ENCODE peak calls at places on chromosomes 4 and X, in ten cellular contexts. One of them, this sample, is unnamed.

GRCh38 chrX:56219702-56220101 is 12.5 kb upstream of the KLF8 start:
- DNase-seq in erythroblast: peak; percentile 0
- DNase-seq in NCI-H510A treated with DMSO at 0.1 percent for 48 hours: no peak
- DNase-seq in GM12865: peak; percentile 1
- DNase-seq in activated CD4-positive, alpha-beta T cell treated with anti-CD3 and anti-CD28 coated beads, Interleukin-2, amount 50 U/mL, for 1 hour: no peak
- DNase-seq in natural killer cell: no peak
- DNase-seq in lung microvascular endothelial cell: peak; percentile 14
- DNase-seq in naive thymus-derived CD8-positive, alpha-beta T cell: no peak
- DNase-seq in H54: no peak
- DNase-seq in HFF-Myc: no peak
- DNase-seq in this sample: no peak

GRCh38 chrX:110987292-110987691 is 108.7 kb upstream of the PAK3 start:
- DNase-seq in natural killer cell: no peak
- DNase-seq in naive thymus-derived CD8-positive, alpha-beta T cell: no peak
- DNase-seq in lung microvascular endothelial cell: no peak
- DNase-seq in activated CD4-positive, alpha-beta T cell treated with anti-CD3 and anti-CD28 coated beads, Interleukin-2, amount 50 U/mL, for 1 hour: no peak
- DNase-seq in GM12865: no peak
- DNase-seq in HFF-Myc: no peak
- DNase-seq in H54: no peak
- DNase-seq in erythroblast: no peak
- DNase-seq in NCI-H510A treated with DMSO at 0.1 percent for 48 hours: no peak
- DNase-seq in this sample: no peak

GRCh38 chr4:1172971-1173757 is 781 bp upstream of the SPON2 start:
- DNase-seq in erythroblast: no peak
- DNase-seq in NCI-H510A treated with DMSO at 0.1 percent for 48 hours: no peak
- DNase-seq in natural killer cell: no peak
- DNase-seq in H54: no peak
- DNase-seq in HFF-Myc: no peak
- DNase-seq in GM12865: no peak
- DNase-seq in activated CD4-positive, alpha-beta T cell treated with anti-CD3 and anti-CD28 coated beads, Interleukin-2, amount 50 U/mL, for 1 hour: no peak
- DNase-seq in lung microvascular endothelial cell: no peak
- DNase-seq in naive thymus-derived CD8-positive, alpha-beta T cell: no peak
- DNase-seq in this sample: no peak

GRCh38 chrX:153910446-153910845 is 6.0 kb downstream of the AVPR2 start:
- DNase-seq in lung microvascular endothelial cell: no peak
- DNase-seq in natural killer cell: no peak
- DNase-seq in NCI-H510A treated with DMSO at 0.1 percent for 48 hours: no peak
- DNase-seq in activated CD4-positive, alpha-beta T cell treated with anti-CD3 and anti-CD28 coated beads, Interleukin-2, amount 50 U/mL, for 1 hour: no peak
- DNase-seq in naive thymus-derived CD8-positive, alpha-beta T cell: no peak
- DNase-seq in erythroblast: no peak
- DNase-seq in H54: no peak
- DNase-seq in GM12865: no peak
- DNase-seq in HFF-Myc: no peak
- DNase-seq in this sample: no peak

GRCh38 chr4:206054-206453 is 81.8 kb downstream of the ZNF718 start:
- DNase-seq in NCI-H510A treated with DMSO at 0.1 percent for 48 hours: no peak
- DNase-seq in lung microvascular endothelial cell: no peak
- DNase-seq in natural killer cell: no peak
- DNase-seq in GM12865: no peak
- DNase-seq in erythroblast: no peak
- DNase-seq in HFF-Myc: no peak
- DNase-seq in activated CD4-positive, alpha-beta T cell treated with anti-CD3 and anti-CD28 coated beads, Interleukin-2, amount 50 U/mL, for 1 hour: no peak
- DNase-seq in naive thymus-derived CD8-positive, alpha-beta T cell: no peak
- DNase-seq in H54: no peak
- DNase-seq in this sample: no peak

GRCh38 chrX:10660171-10660570 is 39.8 kb upstream of the MID1 start:
- DNase-seq in GM12865: no peak
- DNase-seq in H54: no peak
- DNase-seq in HFF-Myc: no peak
- DNase-seq in natural killer cell: no peak
- DNase-seq in naive thymus-derived CD8-positive, alpha-beta T cell: no peak
- DNase-seq in activated CD4-positive, alpha-beta T cell treated with anti-CD3 and anti-CD28 coated beads, Interleukin-2, amount 50 U/mL, for 1 hour: no peak
- DNase-seq in lung microvascular endothelial cell: no peak
- DNase-seq in NCI-H510A treated with DMSO at 0.1 percent for 48 hours: no peak
- DNase-seq in erythroblast: no peak
- DNase-seq in this sample: no peak

GRCh38 chrX:129553619-129554288 is 13.7 kb downstream of the OCRL start:
- DNase-seq in activated CD4-positive, alpha-beta T cell treated with anti-CD3 and anti-CD28 coated beads, Interleukin-2, amount 50 U/mL, for 1 hour: no peak
- DNase-seq in NCI-H510A treated with DMSO at 0.1 percent for 48 hours: no peak
- DNase-seq in erythroblast: no peak
- DNase-seq in lung microvascular endothelial cell: no peak
- DNase-seq in HFF-Myc: no peak
- DNase-seq in H54: no peak
- DNase-seq in naive thymus-derived CD8-positive, alpha-beta T cell: no peak
- DNase-seq in GM12865: peak; percentile 50
- DNase-seq in natural killer cell: no peak
- DNase-seq in this sample: no peak

GRCh38 chrX:136291824-136292223 is 8.9 kb upstream of the ADGRG4 start:
- DNase-seq in activated CD4-positive, alpha-beta T cell treated with anti-CD3 and anti-CD28 coated beads, Interleukin-2, amount 50 U/mL, for 1 hour: no peak
- DNase-seq in NCI-H510A treated with DMSO at 0.1 percent for 48 hours: no peak
- DNase-seq in lung microvascular endothelial cell: peak; percentile 30
- DNase-seq in GM12865: no peak
- DNase-seq in natural killer cell: no peak
- DNase-seq in HFF-Myc: no peak
- DNase-seq in naive thymus-derived CD8-positive, alpha-beta T cell: no peak
- DNase-seq in erythroblast: no peak
- DNase-seq in H54: no peak
- DNase-seq in this sample: no peak

GRCh38 chrX:79081895-79082512 is 62.5 kb upstream of the GPR174 start:
- DNase-seq in NCI-H510A treated with DMSO at 0.1 percent for 48 hours: peak; percentile 6
- DNase-seq in HFF-Myc: no peak
- DNase-seq in H54: peak; percentile 1
- DNase-seq in natural killer cell: no peak
- DNase-seq in naive thymus-derived CD8-positive, alpha-beta T cell: peak; percentile 71
- DNase-seq in GM12865: peak; percentile 66
- DNase-seq in activated CD4-positive, alpha-beta T cell treated with anti-CD3 and anti-CD28 coated beads, Interleukin-2, amount 50 U/mL, for 1 hour: peak; percentile 14
- DNase-seq in lung microvascular endothelial cell: peak; percentile 28
- DNase-seq in erythroblast: peak; percentile 47
- DNase-seq in this sample: no peak

GRCh38 chr4:18954538-18954937 is 933.0 kb upstream of the LCORL start:
- DNase-seq in HFF-Myc: no peak
- DNase-seq in lung microvascular endothelial cell: no peak
- DNase-seq in naive thymus-derived CD8-positive, alpha-beta T cell: no peak
- DNase-seq in GM12865: no peak
- DNase-seq in erythroblast: no peak
- DNase-seq in H54: no peak
- DNase-seq in natural killer cell: no peak
- DNase-seq in activated CD4-positive, alpha-beta T cell treated with anti-CD3 and anti-CD28 coated beads, Interleukin-2, amount 50 U/mL, for 1 hour: no peak
- DNase-seq in NCI-H510A treated with DMSO at 0.1 percent for 48 hours: no peak
- DNase-seq in this sample: no peak

GRCh38 chrX:153476628-153477027 is 6.3 kb upstream of the HAUS7 start:
- DNase-seq in natural killer cell: no peak
- DNase-seq in lung microvascular endothelial cell: peak; percentile 22
- DNase-seq in GM12865: no peak
- DNase-seq in activated CD4-positive, alpha-beta T cell treated with anti-CD3 and anti-CD28 coated beads, Interleukin-2, amount 50 U/mL, for 1 hour: no peak
- DNase-seq in erythroblast: no peak
- DNase-seq in HFF-Myc: no peak
- DNase-seq in naive thymus-derived CD8-positive, alpha-beta T cell: no peak
- DNase-seq in NCI-H510A treated with DMSO at 0.1 percent for 48 hours: no peak
- DNase-seq in H54: no peak
- DNase-seq in this sample: no peak

GRCh38 chrX:21658152-21658737 is at the start of gene KLHL34:
- DNase-seq in GM12865: no peak
- DNase-seq in activated CD4-positive, alpha-beta T cell treated with anti-CD3 and anti-CD28 coated beads, Interleukin-2, amount 50 U/mL, for 1 hour: no peak
- DNase-seq in erythroblast: no peak
- DNase-seq in lung microvascular endothelial cell: no peak
- DNase-seq in natural killer cell: no peak
- DNase-seq in H54: no peak
- DNase-seq in NCI-H510A treated with DMSO at 0.1 percent for 48 hours: no peak
- DNase-seq in naive thymus-derived CD8-positive, alpha-beta T cell: peak; percentile 16
- DNase-seq in HFF-Myc: no peak
- DNase-seq in this sample: no peak

GRCh38 chrX:140866446-140866845 is 135.9 kb upstream of the SPANXB1 start:
- DNase-seq in activated CD4-positive, alpha-beta T cell treated with anti-CD3 and anti-CD28 coated beads, Interleukin-2, amount 50 U/mL, for 1 hour: no peak
- DNase-seq in erythroblast: no peak
- DNase-seq in GM12865: no peak
- DNase-seq in natural killer cell: no peak
- DNase-seq in naive thymus-derived CD8-positive, alpha-beta T cell: no peak
- DNase-seq in NCI-H510A treated with DMSO at 0.1 percent for 48 hours: no peak
- DNase-seq in H54: no peak
- DNase-seq in HFF-Myc: no peak
- DNase-seq in lung microvascular endothelial cell: no peak
- DNase-seq in this sample: no peak

GRCh38 chrX:13360146-13360545 is 40.3 kb upstream of the ATXN3L start:
- DNase-seq in erythroblast: no peak
- DNase-seq in lung microvascular endothelial cell: no peak
- DNase-seq in H54: no peak
- DNase-seq in NCI-H510A treated with DMSO at 0.1 percent for 48 hours: peak; percentile 27
- DNase-seq in natural killer cell: no peak
- DNase-seq in naive thymus-derived CD8-positive, alpha-beta T cell: peak; percentile 1
- DNase-seq in activated CD4-positive, alpha-beta T cell treated with anti-CD3 and anti-CD28 coated beads, Interleukin-2, amount 50 U/mL, for 1 hour: peak; percentile 1
- DNase-seq in GM12865: peak; percentile 6
- DNase-seq in HFF-Myc: no peak
- DNase-seq in this sample: no peak

GRCh38 chr4:63607186-63607872 is 801.9 kb downstream of the TECRL start:
- DNase-seq in NCI-H510A treated with DMSO at 0.1 percent for 48 hours: peak; percentile 11
- DNase-seq in natural killer cell: no peak
- DNase-seq in activated CD4-positive, alpha-beta T cell treated with anti-CD3 and anti-CD28 coated beads, Interleukin-2, amount 50 U/mL, for 1 hour: no peak
- DNase-seq in erythroblast: no peak
- DNase-seq in lung microvascular endothelial cell: no peak
- DNase-seq in HFF-Myc: no peak
- DNase-seq in GM12865: no peak
- DNase-seq in naive thymus-derived CD8-positive, alpha-beta T cell: no peak
- DNase-seq in H54: no peak
- DNase-seq in this sample: no peak

GRCh38 chr4:158259955-158260575 is 49.8 kb downstream of the TMEM144 start:
- DNase-seq in lung microvascular endothelial cell: peak; percentile 33
- DNase-seq in GM12865: peak; percentile 18
- DNase-seq in natural killer cell: no peak
- DNase-seq in HFF-Myc: peak; percentile 19
- DNase-seq in naive thymus-derived CD8-positive, alpha-beta T cell: no peak
- DNase-seq in H54: no peak
- DNase-seq in activated CD4-positive, alpha-beta T cell treated with anti-CD3 and anti-CD28 coated beads, Interleukin-2, amount 50 U/mL, for 1 hour: no peak
- DNase-seq in NCI-H510A treated with DMSO at 0.1 percent for 48 hours: peak; percentile 8
- DNase-seq in erythroblast: peak; percentile 61
- DNase-seq in this sample: no peak

GRCh38 chr4:10085828-10086505 is 30.6 kb downstream of the WDR1 start:
- DNase-seq in H54: no peak
- DNase-seq in erythroblast: no peak
- DNase-seq in lung microvascular endothelial cell: no peak
- DNase-seq in natural killer cell: no peak
- DNase-seq in GM12865: no peak
- DNase-seq in activated CD4-positive, alpha-beta T cell treated with anti-CD3 and anti-CD28 coated beads, Interleukin-2, amount 50 U/mL, for 1 hour: no peak
- DNase-seq in NCI-H510A treated with DMSO at 0.1 percent for 48 hours: no peak
- DNase-seq in HFF-Myc: no peak
- DNase-seq in naive thymus-derived CD8-positive, alpha-beta T cell: no peak
- DNase-seq in this sample: no peak

GRCh38 chr4:123937612-123938011 is 541.0 kb downstream of the SPRY1 start:
- DNase-seq in naive thymus-derived CD8-positive, alpha-beta T cell: no peak
- DNase-seq in natural killer cell: no peak
- DNase-seq in HFF-Myc: no peak
- DNase-seq in NCI-H510A treated with DMSO at 0.1 percent for 48 hours: no peak
- DNase-seq in GM12865: no peak
- DNase-seq in lung microvascular endothelial cell: no peak
- DNase-seq in activated CD4-positive, alpha-beta T cell treated with anti-CD3 and anti-CD28 coated beads, Interleukin-2, amount 50 U/mL, for 1 hour: no peak
- DNase-seq in erythroblast: no peak
- DNase-seq in H54: no peak
- DNase-seq in this sample: no peak

GRCh38 chr4:54659213-54660144 is 1.7 kb downstream of the KIT start:
- DNase-seq in H54: no peak
- DNase-seq in lung microvascular endothelial cell: peak; percentile 39
- DNase-seq in erythroblast: peak; percentile 54
- DNase-seq in NCI-H510A treated with DMSO at 0.1 percent for 48 hours: no peak
- DNase-seq in HFF-Myc: no peak
- DNase-seq in naive thymus-derived CD8-positive, alpha-beta T cell: no peak
- DNase-seq in natural killer cell: no peak
- DNase-seq in activated CD4-positive, alpha-beta T cell treated with anti-CD3 and anti-CD28 coated beads, Interleukin-2, amount 50 U/mL, for 1 hour: no peak
- DNase-seq in GM12865: no peak
- DNase-seq in this sample: no peak

GRCh38 chrX:9707306-9708015 is 58.2 kb downstream of the GPR143 start:
- DNase-seq in HFF-Myc: no peak
- DNase-seq in erythroblast: no peak
- DNase-seq in NCI-H510A treated with DMSO at 0.1 percent for 48 hours: no peak
- DNase-seq in GM12865: no peak
- DNase-seq in activated CD4-positive, alpha-beta T cell treated with anti-CD3 and anti-CD28 coated beads, Interleukin-2, amount 50 U/mL, for 1 hour: no peak
- DNase-seq in H54: no peak
- DNase-seq in lung microvascular endothelial cell: no peak
- DNase-seq in natural killer cell: no peak
- DNase-seq in naive thymus-derived CD8-positive, alpha-beta T cell: no peak
- DNase-seq in this sample: no peak

GRCh38 chrX:4932790-4933189 is 1219.3 kb upstream of the PRKX start:
- DNase-seq in HFF-Myc: no peak
- DNase-seq in erythroblast: no peak
- DNase-seq in naive thymus-derived CD8-positive, alpha-beta T cell: no peak
- DNase-seq in GM12865: no peak
- DNase-seq in activated CD4-positive, alpha-beta T cell treated with anti-CD3 and anti-CD28 coated beads, Interleukin-2, amount 50 U/mL, for 1 hour: no peak
- DNase-seq in H54: no peak
- DNase-seq in lung microvascular endothelial cell: no peak
- DNase-seq in NCI-H510A treated with DMSO at 0.1 percent for 48 hours: no peak
- DNase-seq in natural killer cell: no peak
- DNase-seq in this sample: no peak

GRCh38 chr4:8132947-8133705 is 25.5 kb downstream of the ABLIM2 start:
- DNase-seq in activated CD4-positive, alpha-beta T cell treated with anti-CD3 and anti-CD28 coated beads, Interleukin-2, amount 50 U/mL, for 1 hour: no peak
- DNase-seq in erythroblast: no peak
- DNase-seq in GM12865: no peak
- DNase-seq in naive thymus-derived CD8-positive, alpha-beta T cell: no peak
- DNase-seq in HFF-Myc: no peak
- DNase-seq in H54: no peak
- DNase-seq in natural killer cell: no peak
- DNase-seq in lung microvascular endothelial cell: no peak
- DNase-seq in NCI-H510A treated with DMSO at 0.1 percent for 48 hours: no peak
- DNase-seq in this sample: no peak

GRCh38 chrX:3712080-3712869 is 1.2 kb downstream of the PRKX start:
- DNase-seq in naive thymus-derived CD8-positive, alpha-beta T cell: peak; percentile 18
- DNase-seq in HFF-Myc: no peak
- DNase-seq in natural killer cell: no peak
- DNase-seq in NCI-H510A treated with DMSO at 0.1 percent for 48 hours: no peak
- DNase-seq in H54: no peak
- DNase-seq in lung microvascular endothelial cell: peak; percentile 47
- DNase-seq in erythroblast: peak; percentile 20
- DNase-seq in GM12865: peak; percentile 33
- DNase-seq in activated CD4-positive, alpha-beta T cell treated with anti-CD3 and anti-CD28 coated beads, Interleukin-2, amount 50 U/mL, for 1 hour: no peak
- DNase-seq in this sample: no peak

GRCh38 chr4:147725673-147726072 is 6.2 kb upstream of the ARHGAP10 start:
- DNase-seq in lung microvascular endothelial cell: no peak
- DNase-seq in naive thymus-derived CD8-positive, alpha-beta T cell: no peak
- DNase-seq in natural killer cell: no peak
- DNase-seq in activated CD4-positive, alpha-beta T cell treated with anti-CD3 and anti-CD28 coated beads, Interleukin-2, amount 50 U/mL, for 1 hour: no peak
- DNase-seq in erythroblast: no peak
- DNase-seq in NCI-H510A treated with DMSO at 0.1 percent for 48 hours: no peak
- DNase-seq in GM12865: no peak
- DNase-seq in H54: no peak
- DNase-seq in HFF-Myc: no peak
- DNase-seq in this sample: no peak

GRCh38 chrX:13043138-13043537 is 1.3 kb downstream of the FAM9C start:
- DNase-seq in NCI-H510A treated with DMSO at 0.1 percent for 48 hours: no peak
- DNase-seq in lung microvascular endothelial cell: no peak
- DNase-seq in activated CD4-positive, alpha-beta T cell treated with anti-CD3 and anti-CD28 coated beads, Interleukin-2, amount 50 U/mL, for 1 hour: no peak
- DNase-seq in GM12865: no peak
- DNase-seq in erythroblast: no peak
- DNase-seq in natural killer cell: no peak
- DNase-seq in HFF-Myc: no peak
- DNase-seq in naive thymus-derived CD8-positive, alpha-beta T cell: no peak
- DNase-seq in H54: no peak
- DNase-seq in this sample: no peak

GRCh38 chr4:76781698-76782595 is 116.0 kb downstream of the SOWAHB start:
- DNase-seq in lung microvascular endothelial cell: peak; percentile 75
- DNase-seq in natural killer cell: no peak
- DNase-seq in NCI-H510A treated with DMSO at 0.1 percent for 48 hours: peak; percentile 79
- DNase-seq in naive thymus-derived CD8-positive, alpha-beta T cell: no peak
- DNase-seq in GM12865: peak; percentile 92
- DNase-seq in HFF-Myc: peak; percentile 99
- DNase-seq in activated CD4-positive, alpha-beta T cell treated with anti-CD3 and anti-CD28 coated beads, Interleukin-2, amount 50 U/mL, for 1 hour: no peak
- DNase-seq in H54: peak; percentile 35
- DNase-seq in erythroblast: no peak
- DNase-seq in this sample: no peak

GRCh38 chrX:112841820-112842157 is 1.2 kb upstream of the AMOT start:
- DNase-seq in NCI-H510A treated with DMSO at 0.1 percent for 48 hours: no peak
- DNase-seq in erythroblast: peak; percentile 9
- DNase-seq in natural killer cell: no peak
- DNase-seq in HFF-Myc: no peak
- DNase-seq in naive thymus-derived CD8-positive, alpha-beta T cell: no peak
- DNase-seq in lung microvascular endothelial cell: no peak
- DNase-seq in H54: no peak
- DNase-seq in activated CD4-positive, alpha-beta T cell treated with anti-CD3 and anti-CD28 coated beads, Interleukin-2, amount 50 U/mL, for 1 hour: no peak
- DNase-seq in GM12865: no peak
- DNase-seq in this sample: no peak

This sample was measured in stimulated activated naive CD4-positive, alpha-beta T cell treated with Interleukin-2 at 50 U/mL for 16 hours.